ENCODE peak calls at places on chromosome 22, in nine cellular contexts. W is pancreas; N is A549; O is CD8-positive, alpha-beta memory T cell; Z is spleen; M is uterus; H is endodermal cell; D is thoracic aorta; G is effector memory CD4-positive, alpha-beta T cell. K is an unnamed sample. For H3K9me3 and H3K4me1, the result is how much of the 10 kb centered on the place peaks cover.

GRCh38 chr22:36497910-36498669 is 8.8 kb downstream of the FOXRED2 start:
- DNase-seq in W (no peak), N (no peak), O (no peak), Z (no peak), M (peak), H (peak), D (no peak), G (no peak), K (no peak)

GRCh38 chr22:40050258-40050657 is 55.5 kb downstream of the FAM83F start:
- DNase-seq in W (no peak), N (no peak), O (no peak), Z (no peak), M (no peak), H (no peak), D (no peak), G (no peak), K (no peak)

GRCh38 chr22:36546092-36546804 is 17.3 kb upstream of the EIF3D start:
- DNase-seq in W (no peak), N (peak), O (no peak), Z (no peak), M (no peak), H (peak), D (no peak), G (no peak), K (peak)

GRCh38 chr22:28034760-28035401 is 115.8 kb upstream of the PITPNB start:
- DNase-seq in W (peak), N (no peak), O (no peak), Z (peak), M (peak), H (peak), D (no peak), G (no peak), K (no peak)

GRCh38 chr22:25057013-25057881 is 104.7 kb downstream of the KIAA1671 start:
- DNase-seq in W (peak), N (peak), O (peak), Z (peak), M (peak), H (peak), D (no peak), G (peak), K (peak)

GRCh38 chr22:18987765-18988164 is 51.7 kb upstream of the PRODH start:
- DNase-seq in W (peak), N (no peak), O (no peak), Z (no peak), M (no peak), H (peak), D (no peak), G (no peak), K (peak)

GRCh38 chr22:39567135-39567946 is 3.2 kb upstream of the CACNA1I start:
- DNase-seq in W (no peak), N (no peak), O (peak), Z (peak), M (no peak), H (no peak), D (no peak), G (no peak), K (no peak)

GRCh38 chr22:28051787-28052356 is 132.8 kb upstream of the PITPNB start:
- DNase-seq in W (peak), N (peak), O (no peak), Z (no peak), M (peak), H (peak), D (no peak), G (no peak), K (peak)

GRCh38 chr22:27317961-27318360 is 483.6 kb downstream of the MN1 start:
- DNase-seq in W (no peak), N (no peak), O (no peak), Z (no peak), M (no peak), H (no peak), D (no peak), G (no peak), K (no peak)

GRCh38 chr22:41822289-41823057 is 10.4 kb upstream of the SREBF2 start:
- DNase-seq in W (no peak), N (peak), O (no peak), Z (no peak), M (no peak), H (no peak), D (no peak), G (no peak), K (peak)

GRCh38 chr22:39277135-39277607 is 32.4 kb upstream of the PDGFB start:
- DNase-seq in W (no peak), N (no peak), O (no peak), Z (no peak), M (no peak), H (no peak), D (no peak), G (no peak), K (no peak)

GRCh38 chr22:20247010-20247505 is 21.1 kb downstream of the RTN4R start:
- DNase-seq in W (no peak), N (no peak), O (no peak), Z (no peak), M (peak), H (no peak), D (no peak), G (no peak), K (no peak)

GRCh38 chr22:28813772-28814518 is 13.6 kb upstream of the XBP1 start:
- DNase-seq in W (peak), N (peak), O (no peak), Z (peak), M (peak), H (no peak), D (no peak), G (no peak), K (peak)

GRCh38 chr22:29784451-29785361 is 17.5 kb downstream of the UQCR10 start:
- DNase-seq in W (no peak), N (no peak), O (no peak), Z (no peak), M (peak), H (no peak), D (no peak), G (no peak), K (no peak)

GRCh38 chr22:41909290-41910049 is 5.4 kb downstream of the SHISA8 start:
- DNase-seq in W (peak), N (no peak), O (no peak), Z (no peak), M (no peak), H (peak), D (no peak), G (no peak), K (no peak)

GRCh38 chr22:21961886-21962654 is 9.4 kb upstream of the PPM1F start:
- DNase-seq in W (no peak), N (peak), O (no peak), Z (no peak), M (no peak), H (peak), D (no peak), G (no peak), K (no peak)

DNA sequence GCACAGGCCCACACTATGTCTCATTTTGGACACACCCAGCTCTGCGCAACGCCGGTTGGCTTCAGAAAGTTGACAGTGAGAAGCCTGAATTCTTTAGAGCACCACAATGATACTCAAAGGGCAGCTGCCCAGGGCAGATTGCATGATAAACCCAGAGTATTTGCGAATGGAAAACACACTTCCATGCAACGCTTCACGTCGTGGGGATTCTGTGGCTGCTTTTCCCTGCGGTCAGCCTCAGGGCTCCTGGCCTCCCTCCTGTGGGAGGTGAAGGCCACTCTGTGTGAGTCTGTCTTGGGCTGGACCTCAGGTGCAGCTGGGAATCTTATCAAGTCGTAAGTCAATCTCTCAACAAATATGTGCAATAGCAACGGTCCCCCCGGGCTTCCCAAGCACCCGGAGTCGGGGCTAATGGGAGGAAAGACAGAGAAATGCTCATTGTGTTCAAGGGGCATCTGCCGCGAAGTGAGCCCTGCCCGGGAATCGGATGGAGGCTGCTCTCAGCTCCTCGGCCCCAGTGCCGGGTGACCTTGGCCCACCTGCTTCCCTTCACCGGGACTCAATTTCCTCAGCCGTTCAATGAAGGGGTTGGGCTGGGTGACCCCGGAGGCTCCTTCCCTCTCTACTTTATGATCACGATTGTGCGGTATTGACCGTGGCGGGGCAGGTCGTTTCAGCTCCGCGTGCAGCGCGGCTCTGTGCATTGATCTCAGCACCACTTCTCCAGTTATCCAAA is 623.6 kb downstream of the BRD1 start:
- DNase-seq in W (peak), N (no peak), O (no peak), Z (peak), M (no peak), H (peak), D (no peak), G (no peak), K (peak)
- H3K9me3 ChIP-seq in W (under half), N (under half), O (under half), Z (under half), M (under half), H (under half), D (under half), G (under half), K (under half)

DNA sequence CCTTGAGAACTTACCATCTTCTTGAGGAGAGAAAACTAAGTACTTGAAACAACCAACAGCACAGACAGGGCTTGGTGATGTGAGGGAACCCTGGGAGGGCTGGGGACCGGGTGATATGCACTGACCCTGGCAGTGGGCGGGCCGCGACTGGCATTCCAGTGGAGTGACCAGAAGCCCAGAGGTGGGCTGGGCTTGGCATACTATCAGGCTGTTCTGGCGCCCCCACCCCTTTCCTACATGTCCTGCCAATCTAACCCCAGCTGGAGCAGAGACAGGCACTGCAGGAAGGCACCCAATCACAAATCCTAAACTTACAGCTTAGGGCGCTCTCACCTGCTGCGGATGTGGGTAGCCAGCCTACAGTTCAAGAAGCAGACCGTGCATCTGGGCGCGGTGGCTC is 54.0 kb upstream of the GCAT start:
- DNase-seq in W (no peak), N (peak), O (no peak), Z (no peak), M (no peak), H (no peak), D (no peak), G (no peak), K (no peak)
- H3K4me1 ChIP-seq in W (under half), N (half or more), O (under half), Z (under half), M (under half), H (under half), D (under half), G (under half), K (under half)

GRCh38 chr22:31814942-31815341 is 61.1 kb downstream of the DEPDC5 start:
- DNase-seq in W (no peak), N (no peak), O (no peak), Z (no peak), M (no peak), H (no peak), D (no peak), G (no peak), K (no peak)

GRCh38 chr22:31816750-31817149 is 62.9 kb downstream of the DEPDC5 start:
- DNase-seq in W (no peak), N (no peak), O (no peak), Z (no peak), M (no peak), H (no peak), D (no peak), G (no peak), K (no peak)

GRCh38 chr22:31818481-31819392 is 64.9 kb downstream of the DEPDC5 start:
- DNase-seq in W (no peak), N (peak), O (no peak), Z (no peak), M (no peak), H (no peak), D (no peak), G (no peak), K (no peak)

DNA sequence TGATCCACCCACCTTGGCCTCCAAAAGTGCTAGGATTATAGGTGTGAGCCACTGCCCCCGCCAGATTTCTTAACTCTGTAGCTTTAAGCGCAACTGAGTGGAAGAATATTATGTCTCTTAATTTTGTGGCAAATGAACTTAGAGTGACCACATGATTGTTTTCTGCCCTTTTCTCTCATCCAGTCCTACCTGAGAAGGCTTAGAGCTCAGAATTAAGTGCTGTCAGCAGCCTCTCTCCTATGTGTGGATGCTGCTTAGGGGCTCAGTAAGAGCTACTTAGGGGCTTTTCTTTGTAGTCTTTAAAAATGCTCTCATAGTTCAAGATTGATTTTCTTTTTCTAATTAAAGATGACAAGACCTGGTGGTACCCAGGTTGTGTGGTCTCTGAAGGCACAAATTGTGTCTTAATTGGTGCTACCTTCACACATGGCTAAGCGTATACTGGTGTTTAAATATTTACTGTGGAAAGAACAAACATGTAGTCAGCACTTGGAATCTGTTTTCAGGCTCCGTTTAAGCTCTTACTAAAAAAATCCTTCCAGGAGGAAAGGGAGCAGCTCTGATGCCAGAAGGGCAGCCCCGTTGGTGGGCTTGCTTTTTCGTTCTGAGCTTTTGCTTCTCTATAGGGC is 59.3 kb downstream of the DEPDC5 start:
- DNase-seq in W (no peak), N (no peak), O (no peak), Z (no peak), M (no peak), H (no peak), D (no peak), G (no peak), K (no peak)
- H3K9me3 ChIP-seq in W (under half), N (under half), O (under half), Z (under half), M (under half), H (under half), D (under half), G (under half), K (under half)

GRCh38 chr22:45014658-45015057 is 4.9 kb upstream of the PHF21B start:
- DNase-seq in W (no peak), N (no peak), O (no peak), Z (no peak), M (no peak), H (peak), D (no peak), G (no peak), K (no peak)

GRCh38 chr22:45008853-45009751 is 703 bp downstream of the PHF21B start:
- DNase-seq in W (no peak), N (peak), O (no peak), Z (no peak), M (peak), H (peak), D (no peak), G (no peak), K (no peak)

GRCh38 chr22:45009881-45010531 is at the start of gene PHF21B:
- DNase-seq in W (no peak), N (peak), O (no peak), Z (no peak), M (peak), H (peak), D (no peak), G (no peak), K (peak)

GRCh38 chr22:45010532-45010900 is 711 bp upstream of the PHF21B start:
- DNase-seq in W (no peak), N (no peak), O (no peak), Z (no peak), M (no peak), H (peak), D (no peak), G (no peak), K (no peak)

DNA sequence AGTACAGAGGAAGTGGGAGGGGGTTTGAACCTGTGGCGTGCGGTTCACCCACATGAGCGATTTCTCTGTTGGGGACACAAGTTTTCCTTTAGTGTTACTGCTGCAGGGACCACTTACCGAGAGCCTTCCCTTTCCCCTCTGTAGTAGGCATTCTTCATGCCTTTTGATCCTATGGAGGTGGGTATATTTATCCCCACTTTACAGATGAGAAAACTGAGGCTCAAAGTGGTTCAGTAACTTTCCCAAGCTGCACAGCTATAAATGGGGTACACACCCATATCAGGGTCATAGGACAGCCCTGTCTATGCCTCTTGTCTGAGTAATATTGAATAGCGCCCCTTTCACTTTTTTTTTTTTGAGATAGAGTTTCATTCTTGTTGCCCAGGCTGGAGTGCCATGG is 3.3 kb upstream of the PHF21B start:
- DNase-seq in W (no peak), N (no peak), O (no peak), Z (no peak), M (no peak), H (no peak), D (no peak), G (no peak), K (no peak)
- H3K4me1 ChIP-seq in W (under half), N (under half), O (under half), Z (under half), M (under half), H (under half), D (under half), G (under half), K (under half)

GRCh38 chr22:47369431-47370015 is 607.1 kb downstream of the TBC1D22A start:
- DNase-seq in W (no peak), N (no peak), O (no peak), Z (no peak), M (peak), H (peak), D (no peak), G (no peak), K (no peak)
- H3K9me3 ChIP-seq in W (under half), N (under half), O (under half), Z (under half), M (under half), H (half or more), D (under half), G (under half), K (under half)